ENCODE peak calls at places on chromosomes 12 and 14, in nine cellular contexts. V, I, C, O, P, B, U, T and A are unnamed samples.
A peak's percentile ranks its signal among the peaks of the same experiment; 100 is the strongest.

GRCh38 chr14:105165134-105165704 is 3.4 kb downstream of the JAG2 start:
- DNase-seq in V (peak; percentile 87), I (peak; percentile 90), C (no peak), O (no peak), P (no peak), B (no peak), U (no peak), T (no peak), A (no peak)

GRCh38 chr14:71410578-71411279 is 503.5 kb downstream of the PCNX1 start:
- DNase-seq in V (no peak), I (no peak), C (no peak), O (no peak), P (no peak), B (no peak), U (peak; percentile 17), T (no peak), A (no peak)

GRCh38 chr12:54040148-54040494 is 7.3 kb downstream of the HOXC5 start:
- DNase-seq in V (no peak), I (no peak), C (no peak), O (no peak), P (peak; percentile 24), B (no peak), U (no peak), T (no peak), A (no peak)

GRCh38 chr14:87896393-87897380 is 96.3 kb downstream of the GALC start:
- DNase-seq in V (peak; percentile 40), I (peak; percentile 62), C (no peak), O (no peak), P (peak; percentile 52), B (peak; percentile 54), U (peak; percentile 52), T (no peak), A (no peak)

GRCh38 chr12:53065975-53066593 is 13.1 kb downstream of the SPRYD3 start:
- DNase-seq in V (peak; percentile 60), I (peak; percentile 69), C (no peak), O (peak; percentile 54), P (peak; percentile 71), B (peak; percentile 75), U (peak; percentile 70), T (peak; percentile 49), A (no peak)

GRCh38 chr12:119674560-119674959 is 6.6 kb downstream of the PRKAB1 start:
- DNase-seq in V (no peak), I (no peak), C (no peak), O (no peak), P (no peak), B (no peak), U (no peak), T (no peak), A (no peak)

GRCh38 chr14:97106166-97106565 is 309.0 kb downstream of the VRK1 start:
- DNase-seq in V (no peak), I (peak; percentile 20), C (no peak), O (no peak), P (peak; percentile 76), B (no peak), U (no peak), T (no peak), A (no peak)

GRCh38 chr12:40622246-40622838 is 69.9 kb upstream of the CNTN1 start:
- DNase-seq in V (peak; percentile 58), I (peak; percentile 60), C (peak; percentile 55), O (no peak), P (peak; percentile 71), B (peak; percentile 64), U (peak; percentile 60), T (no peak), A (peak; percentile 50)

GRCh38 chr14:58465425-58465824 is 37.9 kb downstream of the KIAA0586 start:
- DNase-seq in V (no peak), I (no peak), C (no peak), O (no peak), P (no peak), B (no peak), U (peak; percentile 76), T (no peak), A (no peak)

GRCh38 chr14:106228541-106229158 is 702.3 kb downstream of the TMEM121 start:
- DNase-seq in V (no peak), I (no peak), C (no peak), O (peak; percentile 25), P (no peak), B (no peak), U (no peak), T (no peak), A (no peak)